ENCODE peak calls at places on chromosomes 16 and 17, in seven cellular contexts. Y, S, N, P, U, T and R are unnamed samples.

GRCh38 chr16:89056592-89056991 is 37.1 kb upstream of the ACSF3 start:
- DNase-seq in Y (no peak), S (no peak), N (no peak), P (no peak), U (no peak), T (no peak), R (no peak)

GRCh38 chr17:38942641-38943040 is 17.2 kb downstream of the LASP1NB start:
- DNase-seq in Y (no peak), S (no peak), N (no peak), P (no peak), U (no peak), T (no peak), R (no peak)

GRCh38 chr17:62807812-62808575 is at the start of gene MARCHF10:
- DNase-seq in Y (peak; percentile 37), S (peak; percentile 21), N (no peak), P (peak; percentile 80), U (no peak), T (no peak), R (no peak)

GRCh38 chr16:25151996-25152395 is 40.5 kb downstream of the LCMT1 start:
- DNase-seq in Y (no peak), S (no peak), N (no peak), P (no peak), U (peak; percentile 58), T (no peak), R (peak; percentile 34)

GRCh38 chr16:27461483-27462171 is 59.7 kb downstream of the IL21R start:
- DNase-seq in Y (no peak), S (no peak), N (no peak), P (no peak), U (peak; percentile 54), T (no peak), R (peak; percentile 91)

GRCh38 chr16:67013823-67014640 is 14.9 kb upstream of the CBFB start:
- DNase-seq in Y (peak; percentile 61), S (peak; percentile 69), N (no peak), P (peak; percentile 53), U (peak; percentile 46), T (peak; percentile 95), R (peak; percentile 82)

GRCh38 chr17:81868674-81869220 is 2.4 kb downstream of the ARHGDIA start:
- DNase-seq in Y (no peak), S (no peak), N (no peak), P (peak; percentile 78), U (peak; percentile 88), T (peak; percentile 73), R (peak; percentile 57)

GRCh38 chr17:75814900-75815373 is 29.3 kb downstream of the UNC13D start:
- DNase-seq in Y (no peak), S (no peak), N (no peak), P (no peak), U (peak; percentile 79), T (no peak), R (no peak)

GRCh38 chr16:65523258-65523950 is 401.5 kb upstream of the CDH11 start:
- DNase-seq in Y (no peak), S (no peak), N (no peak), P (no peak), U (no peak), T (no peak), R (no peak)

GRCh38 chr16:31052131-31052530 is 18.8 kb downstream of the STX4 start:
- DNase-seq in Y (peak; percentile 57), S (no peak), N (no peak), P (no peak), U (peak; percentile 97), T (no peak), R (peak; percentile 78)

GRCh38 chr17:2213291-2213960 is 90.2 kb downstream of the SMG6 start:
- DNase-seq in Y (no peak), S (no peak), N (no peak), P (no peak), U (peak; percentile 71), T (no peak), R (no peak)

GRCh38 chr17:77875881-77876509 is 82.5 kb upstream of the TNRC6C start:
- DNase-seq in Y (no peak), S (no peak), N (no peak), P (no peak), U (peak; percentile 12), T (no peak), R (no peak)

GRCh38 chr16:1723450-1724147 is 17.6 kb downstream of the MAPK8IP3 start:
- DNase-seq in Y (peak; percentile 38), S (peak; percentile 35), N (no peak), P (no peak), U (peak; percentile 32), T (no peak), R (peak; percentile 28)

GRCh38 chr17:45431531-45432404 is 902 bp downstream of the ARHGAP27 start:
- DNase-seq in Y (peak; percentile 97), S (peak; percentile 57), N (no peak), P (peak; percentile 99), U (peak; percentile 31), T (no peak), R (peak; percentile 63)

GRCh38 chr16:89246903-89247733 is 29.6 kb downstream of the ZNF778 start:
- DNase-seq in Y (peak; percentile 94), S (peak; percentile 88), N (peak; percentile 42), P (peak; percentile 88), U (peak; percentile 79), T (peak; percentile 89), R (peak; percentile 77)

GRCh38 chr17:29143894-29144293 is 36.3 kb downstream of the MYO18A start:
- DNase-seq in Y (peak; percentile 41), S (no peak), N (no peak), P (peak; percentile 69), U (peak; percentile 28), T (no peak), R (peak; percentile 77)

GRCh38 chr17:45895304-45895968 is 1.1 kb downstream of the MAPT start:
- DNase-seq in Y (no peak), S (peak; percentile 29), N (no peak), P (peak; percentile 59), U (no peak), T (no peak), R (no peak)

DNA sequence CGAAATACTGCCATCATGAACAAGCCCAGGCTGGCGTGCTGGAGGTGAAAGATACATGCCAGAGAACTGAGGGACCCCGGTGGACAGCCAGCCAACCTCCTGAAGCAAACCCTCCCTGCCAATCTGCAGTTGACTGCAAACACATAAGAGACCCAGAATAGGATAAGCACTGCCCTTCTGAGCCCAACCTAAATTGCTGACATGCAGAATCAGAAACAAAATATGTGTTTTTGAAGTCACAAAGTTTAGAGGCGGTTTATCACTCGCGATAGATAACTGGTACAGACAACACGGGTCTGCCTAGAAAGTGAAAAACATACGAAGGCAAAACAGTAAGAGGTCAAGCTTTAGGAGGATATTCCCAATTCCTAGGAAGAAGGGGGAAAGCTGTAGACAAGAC is 14.6 kb downstream of the TOX3 start:
- DNase-seq in Y (no peak), S (no peak), N (no peak), P (no peak), U (no peak), T (no peak), R (no peak)
- H3K4me1 ChIP-seq in Y (no peaks in the 10 kb centered on the region), S (no peaks in the 10 kb centered on the region), N (no peaks in the 10 kb centered on the region), P (peaks cover 3% of the 10 kb centered on the region), U (no peaks in the 10 kb centered on the region), T (no peaks in the 10 kb centered on the region), R (no peaks in the 10 kb centered on the region)

DNA sequence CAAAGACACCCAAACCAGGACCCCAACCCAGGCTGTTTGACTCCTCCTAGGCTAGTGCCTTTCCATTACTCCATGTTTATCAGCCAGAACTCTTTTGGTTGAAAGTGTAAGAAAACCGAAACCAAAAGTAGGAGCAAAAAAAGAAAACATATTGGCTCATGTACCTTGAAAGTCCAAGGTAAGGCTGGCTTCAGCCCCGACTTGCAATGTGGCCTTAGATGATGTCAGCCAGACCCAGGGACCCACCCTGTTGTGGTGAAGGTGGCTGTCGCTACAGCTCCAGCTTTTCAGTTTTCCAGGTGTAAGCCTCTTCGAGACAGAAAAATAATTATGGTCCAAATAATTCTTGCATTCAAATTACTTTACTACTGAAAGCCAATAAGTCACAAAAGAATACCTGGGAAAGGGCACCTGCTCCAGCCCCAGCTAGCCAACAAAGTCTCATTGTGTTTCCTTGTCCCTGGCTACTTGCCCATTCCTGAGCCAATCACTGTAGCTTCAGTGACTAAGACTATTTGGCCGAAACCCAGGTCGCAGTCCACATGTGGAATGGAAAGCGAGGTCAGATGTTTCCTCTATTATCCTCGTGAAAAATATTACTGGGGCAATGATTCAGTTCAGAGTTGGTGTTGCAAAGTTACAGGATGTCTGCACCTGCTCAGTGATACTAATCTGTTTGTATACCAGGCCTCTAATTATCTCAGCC is 20.7 kb downstream of the DNAH9 start:
- DNase-seq in Y (no peak), S (no peak), N (no peak), P (no peak), U (no peak), T (no peak), R (peak; percentile 13)
- H3K9me3 ChIP-seq in Y (no peaks in the 10 kb centered on the region), S (no peaks in the 10 kb centered on the region), N (no peaks in the 10 kb centered on the region), P (no peaks in the 10 kb centered on the region), U (peaks cover 20% of the 10 kb centered on the region), T (no peaks in the 10 kb centered on the region), R (no peaks in the 10 kb centered on the region)

GRCh38 chr16:50605733-50606430 is 57.7 kb downstream of the NKD1 start:
- DNase-seq in Y (no peak), S (no peak), N (no peak), P (no peak), U (no peak), T (peak; percentile 83), R (no peak)

GRCh38 chr16:50607051-50607431 is 58.8 kb downstream of the NKD1 start:
- DNase-seq in Y (no peak), S (no peak), N (no peak), P (no peak), U (no peak), T (no peak), R (no peak)

GRCh38 chr16:50606431-50607050 is 58.3 kb downstream of the NKD1 start:
- DNase-seq in Y (no peak), S (no peak), N (no peak), P (no peak), U (no peak), T (no peak), R (no peak)

GRCh38 chr16:50607970-50608557 is 59.9 kb downstream of the NKD1 start:
- DNase-seq in Y (no peak), S (no peak), N (no peak), P (no peak), U (no peak), T (no peak), R (no peak)

GRCh38 chr16:50607447-50607846 is 59.3 kb downstream of the NKD1 start:
- DNase-seq in Y (no peak), S (no peak), N (no peak), P (no peak), U (no peak), T (no peak), R (no peak)
- H3K4me1 ChIP-seq in Y (peaks cover 14% of the 10 kb centered on the region), S (peaks cover 14% of the 10 kb centered on the region), N (peaks cover 78% of the 10 kb centered on the region), P (no peaks in the 10 kb centered on the region), U (no peaks in the 10 kb centered on the region), T (peaks cover 25% of the 10 kb centered on the region), R (no peaks in the 10 kb centered on the region)

GRCh38 chr17:61699694-61700093 is 108.7 kb upstream of the NACA2 start:
- DNase-seq in Y (no peak), S (no peak), N (no peak), P (no peak), U (no peak), T (no peak), R (no peak)

GRCh38 chr17:61700252-61700651 is 109.2 kb upstream of the NACA2 start:
- DNase-seq in Y (no peak), S (no peak), N (no peak), P (no peak), U (no peak), T (no peak), R (no peak)

GRCh38 chr17:61701334-61701733 is 110.3 kb upstream of the NACA2 start:
- DNase-seq in Y (no peak), S (no peak), N (no peak), P (no peak), U (no peak), T (no peak), R (no peak)

GRCh38 chr17:61702450-61702849 is 111.4 kb upstream of the NACA2 start:
- DNase-seq in Y (no peak), S (no peak), N (no peak), P (no peak), U (no peak), T (no peak), R (no peak)

GRCh38 chr17:61701978-61702377 is 111.0 kb upstream of the NACA2 start:
- DNase-seq in Y (no peak), S (no peak), N (no peak), P (no peak), U (no peak), T (no peak), R (no peak)
- H3K9me3 ChIP-seq in Y (peaks cover 50% of the 10 kb centered on the region), S (no peaks in the 10 kb centered on the region), N (peaks cover 26% of the 10 kb centered on the region), P (peaks cover 6% of the 10 kb centered on the region), U (peaks cover 19% of the 10 kb centered on the region), T (peaks cover 31% of the 10 kb centered on the region), R (peaks cover 32% of the 10 kb centered on the region)